ENCODE peak calls at places on chromosomes 6 and 20, in four cellular contexts. J, V, L and D are unnamed samples.
A peak's percentile ranks its signal among the peaks of the same experiment; 100 is the strongest.

GRCh38 chr6:31665501-31666336 is at the start of gene CSNK2B:
- DNase-seq in J (peak; percentile 99), V (peak; percentile 99), L (peak; percentile 99), D (peak; percentile 98)

GRCh38 chr6:168061269-168062210 is 17.5 kb downstream of the FRMD1 start:
- DNase-seq in J (no peak), V (no peak), L (no peak), D (no peak)

GRCh38 chr6:158803733-158804143 is 15.4 kb downstream of the EZR start:
- DNase-seq in J (peak; percentile 85), V (no peak), L (no peak), D (no peak)

GRCh38 chr6:5025911-5026819 is 22.3 kb upstream of the RPP40 start:
- DNase-seq in J (no peak), V (peak; percentile 64), L (peak; percentile 87), D (no peak)

GRCh38 chr6:33950891-33951889 is 147.4 kb upstream of the MLN start:
- DNase-seq in J (no peak), V (no peak), L (peak; percentile 61), D (no peak)

GRCh38 chr6:83884523-83884922 is 25.0 kb downstream of the CYB5R4 start:
- DNase-seq in J (peak; percentile 68), V (no peak), L (no peak), D (no peak)

GRCh38 chr20:3392756-3393155 is 14.7 kb downstream of the DNAAF9 start:
- DNase-seq in J (no peak), V (no peak), L (no peak), D (no peak)

GRCh38 chr20:2922957-2923356 is 49.7 kb downstream of the PTPRA start:
- DNase-seq in J (no peak), V (no peak), L (no peak), D (no peak)

GRCh38 chr20:63702751-63703470 is 4.9 kb downstream of the ARFRP1 start:
- DNase-seq in J (no peak), V (no peak), L (peak; percentile 72), D (no peak)

GRCh38 chr20:52083627-52084232 is 107.8 kb downstream of the ZFP64 start:
- DNase-seq in J (peak; percentile 36), V (peak; percentile 45), L (no peak), D (no peak)

GRCh38 chr20:38139156-38139912 is 25.7 kb downstream of the TGM2 start:
- DNase-seq in J (no peak), V (no peak), L (peak; percentile 25), D (no peak)

GRCh38 chr20:38252292-38253288 is 7.9 kb downstream of the KIAA1755 start:
- DNase-seq in J (no peak), V (no peak), L (no peak), D (no peak)

GRCh38 chr20:25623225-25623735 is 534 bp downstream of the NANP start:
- DNase-seq in J (peak; percentile 37), V (peak; percentile 58), L (peak; percentile 82), D (no peak)

GRCh38 chr20:32623667-32624157 is 38.6 kb upstream of the NOL4L start:
- DNase-seq in J (no peak), V (no peak), L (no peak), D (no peak)

GRCh38 chr20:45011108-45011526 is 44.8 kb downstream of the STK4 start:
- DNase-seq in J (peak; percentile 42), V (peak; percentile 50), L (no peak), D (no peak)

GRCh38 chr20:354298-354977 is 7.5 kb downstream of the NRSN2 start:
- DNase-seq in J (peak; percentile 83), V (peak; percentile 72), L (peak; percentile 89), D (peak; percentile 51)

GRCh38 chr20:24961384-24962181 is 12.5 kb downstream of the CST7 start:
- DNase-seq in J (no peak), V (no peak), L (no peak), D (no peak)

GRCh38 chr6:6982663-6983062 is 125.1 kb upstream of the RREB1 start:
- DNase-seq in J (no peak), V (no peak), L (no peak), D (no peak)

GRCh38 chr20:50526403-50526989 is 16.3 kb downstream of the PTPN1 start:
- DNase-seq in J (no peak), V (no peak), L (no peak), D (no peak)

GRCh38 chr6:41708856-41709255 is 26.6 kb downstream of the TFEB start:
- DNase-seq in J (no peak), V (no peak), L (no peak), D (no peak)

GRCh38 chr6:158954778-158955177 is 45.2 kb downstream of the RSPH3 start:
- DNase-seq in J (no peak), V (no peak), L (no peak), D (no peak)

GRCh38 chr20:21571841-21572690 is 58.2 kb upstream of the NKX2-2 start:
- DNase-seq in J (no peak), V (no peak), L (no peak), D (no peak)

GRCh38 chr6:52992980-52993379 is 2.1 kb downstream of the GSTA4 start:
- DNase-seq in J (no peak), V (no peak), L (no peak), D (no peak)

GRCh38 chr6:125534430-125535263 is 214.8 kb upstream of the HEY2 start:
- DNase-seq in J (no peak), V (no peak), L (no peak), D (no peak)

GRCh38 chr6:4209201-4209600 is 73.8 kb upstream of the ECI2 start:
- DNase-seq in J (no peak), V (no peak), L (no peak), D (no peak)